ENCODE peak calls at places on chromosomes 4 and X, in eight cellular contexts. Q is cardiac fibroblast, F is upper lobe of left lung, E is esophagus squamous epithelium, B is astrocyte of the spinal cord, O is A549, T is psoas muscle, Z is fibroblast of pulmonary artery. V is an unnamed sample.

GRCh38 chr4:75015627-75016026 is 82.7 kb downstream of the PARM1 start:
- DNase-seq in Q (no peak), F (peak), E (no peak), B (no peak), O (no peak), T (no peak), Z (no peak), V (no peak)

GRCh38 chr4:171594293-171594692 is 218.9 kb upstream of the GALNTL6 start:
- DNase-seq in Q (no peak), F (no peak), E (no peak), B (no peak), O (no peak), T (no peak), Z (no peak), V (no peak)

GRCh38 chrX:3699841-3700381 is 13.5 kb downstream of the PRKX start:
- DNase-seq in Q (peak), F (no peak), E (no peak), B (no peak), O (no peak), T (no peak), Z (peak), V (no peak)

GRCh38 chrX:129876734-129877395 is 29.1 kb upstream of the UTP14A start:
- DNase-seq in Q (peak), F (peak), E (no peak), B (peak), O (peak), T (no peak), Z (peak), V (peak)

GRCh38 chrX:114626323-114626722 is 42.4 kb downstream of the HTR2C start:
- DNase-seq in Q (peak), F (no peak), E (no peak), B (peak), O (peak), T (no peak), Z (peak), V (no peak)

GRCh38 chrX:154097003-154097596 is 417 bp downstream of the MECP2 start:
- DNase-seq in Q (peak), F (peak), E (no peak), B (peak), O (peak), T (peak), Z (peak), V (peak)

GRCh38 chrX:111376897-111377601 is 34.9 kb downstream of the DCX start:
- DNase-seq in Q (no peak), F (no peak), E (no peak), B (no peak), O (no peak), T (no peak), Z (no peak), V (no peak)

GRCh38 chr4:80008351-80008750 is 64.7 kb downstream of the ANTXR2 start:
- DNase-seq in Q (no peak), F (no peak), E (no peak), B (no peak), O (no peak), T (no peak), Z (no peak), V (no peak)

GRCh38 chr4:13329963-13330362 is 154.2 kb downstream of the RAB28 start:
- DNase-seq in Q (peak), F (no peak), E (no peak), B (peak), O (no peak), T (no peak), Z (peak), V (peak)

GRCh38 chr4:168864831-168865541 is 145.1 kb downstream of the CBR4 start:
- DNase-seq in Q (peak), F (no peak), E (no peak), B (no peak), O (no peak), T (no peak), Z (peak), V (peak)

GRCh38 chr4:72243641-72244040 is 211.8 kb downstream of the NPFFR2 start:
- DNase-seq in Q (no peak), F (no peak), E (no peak), B (no peak), O (no peak), T (no peak), Z (no peak), V (no peak)

GRCh38 chrX:115968436-115969252 is 201.9 kb upstream of the AGTR2 start:
- DNase-seq in Q (peak), F (peak), E (no peak), B (peak), O (peak), T (peak), Z (peak), V (no peak)

GRCh38 chrX:638482-639131 is 8.0 kb downstream of the SHOX start:
- DNase-seq in Q (no peak), F (no peak), E (no peak), B (no peak), O (no peak), T (no peak), Z (no peak), V (peak)

GRCh38 chrX:41692162-41692749 is 3.5 kb downstream of the GPR34 start:
- DNase-seq in Q (peak), F (no peak), E (no peak), B (peak), O (no peak), T (no peak), Z (peak), V (no peak)

GRCh38 chrX:3443186-3443585 is 96.7 kb upstream of the MXRA5 start:
- DNase-seq in Q (no peak), F (no peak), E (no peak), B (no peak), O (no peak), T (no peak), Z (no peak), V (no peak)

GRCh38 chr4:55910140-55910539 is 38.6 kb upstream of the CEP135 start:
- DNase-seq in Q (peak), F (no peak), E (no peak), B (peak), O (no peak), T (no peak), Z (peak), V (peak)

GRCh38 chr4:174036111-174036510 is 247.4 kb downstream of the FBXO8 start:
- DNase-seq in Q (peak), F (no peak), E (no peak), B (no peak), O (no peak), T (no peak), Z (no peak), V (peak)

GRCh38 chr4:139469869-139470268 is 15.9 kb downstream of the RAB33B start:
- DNase-seq in Q (no peak), F (no peak), E (no peak), B (no peak), O (no peak), T (no peak), Z (no peak), V (no peak)

GRCh38 chr4:88823058-88823919 is 125.7 kb upstream of the NAP1L5 start:
- DNase-seq in Q (peak), F (peak), E (peak), B (peak), O (peak), T (peak), Z (peak), V (peak)

GRCh38 chr4:48578132-48578964 is 88.3 kb downstream of the ZAR1 start:
- DNase-seq in Q (peak), F (peak), E (no peak), B (peak), O (peak), T (no peak), Z (peak), V (peak)

GRCh38 chrX:100710816-100711215 is 21.1 kb downstream of the SYTL4 start:
- DNase-seq in Q (no peak), F (no peak), E (no peak), B (no peak), O (no peak), T (no peak), Z (no peak), V (no peak)

GRCh38 chrX:44225667-44226066 is 117.8 kb downstream of the EFHC2 start:
- DNase-seq in Q (no peak), F (no peak), E (no peak), B (no peak), O (no peak), T (no peak), Z (no peak), V (no peak)

GRCh38 chr4:73019462-73020047 is 50.0 kb downstream of the COX18 start:
- DNase-seq in Q (peak), F (no peak), E (no peak), B (peak), O (peak), T (no peak), Z (peak), V (peak)

GRCh38 chr4:43357252-43357974 is 464.9 kb downstream of the GRXCR1 start:
- DNase-seq in Q (no peak), F (no peak), E (no peak), B (no peak), O (no peak), T (no peak), Z (no peak), V (no peak)

GRCh38 chr4:110059556-110060191 is 138.7 kb downstream of the ELOVL6 start:
- DNase-seq in Q (peak), F (no peak), E (no peak), B (peak), O (peak), T (no peak), Z (peak), V (peak)

GRCh38 chrX:105191878-105192277 is 28.6 kb downstream of the TEX13A start:
- DNase-seq in Q (peak), F (no peak), E (no peak), B (peak), O (peak), T (no peak), Z (peak), V (no peak)

GRCh38 chrX:69139516-69139915 is 25.7 kb downstream of the PJA1 start:
- DNase-seq in Q (no peak), F (no peak), E (no peak), B (no peak), O (no peak), T (no peak), Z (no peak), V (no peak)

GRCh38 chrX:110004210-110004609 is 1.3 kb downstream of the TMEM164 start:
- DNase-seq in Q (no peak), F (peak), E (no peak), B (no peak), O (peak), T (peak), Z (no peak), V (no peak)

GRCh38 chrX:101265869-101266428 is 25.2 kb downstream of the TAF7L start:
- DNase-seq in Q (peak), F (no peak), E (no peak), B (peak), O (no peak), T (no peak), Z (peak), V (peak)

GRCh38 chr4:52957791-52958190 is 95.7 kb downstream of the RASL11B start:
- DNase-seq in Q (no peak), F (no peak), E (no peak), B (peak), O (no peak), T (no peak), Z (no peak), V (peak)

GRCh38 chrX:16745659-16746058 is 26.2 kb downstream of the SYAP1 start:
- DNase-seq in Q (no peak), F (no peak), E (no peak), B (no peak), O (no peak), T (no peak), Z (no peak), V (no peak)

GRCh38 chrX:125306335-125306866 is 13.3 kb upstream of the TEX13C start:
- DNase-seq in Q (no peak), F (no peak), E (no peak), B (no peak), O (no peak), T (no peak), Z (no peak), V (no peak)

GRCh38 chr4:104989363-104989762 is 157.3 kb upstream of the TET2 start:
- DNase-seq in Q (peak), F (no peak), E (no peak), B (peak), O (no peak), T (no peak), Z (peak), V (no peak)

GRCh38 chrX:81021478-81021877 is 180.2 kb downstream of the HMGN5 start:
- DNase-seq in Q (no peak), F (no peak), E (no peak), B (no peak), O (no peak), T (no peak), Z (no peak), V (no peak)

GRCh38 chr4:141486375-141486997 is 149.9 kb upstream of the IL15 start:
- DNase-seq in Q (peak), F (no peak), E (no peak), B (peak), O (no peak), T (no peak), Z (peak), V (peak)

GRCh38 chrX:54182194-54182863 is 725 bp downstream of the FAM120C start:
- DNase-seq in Q (peak), F (peak), E (no peak), B (no peak), O (peak), T (peak), Z (peak), V (peak)

GRCh38 chr4:82898322-82899243 is 2.0 kb upstream of the THAP9 start:
- DNase-seq in Q (peak), F (peak), E (no peak), B (peak), O (peak), T (no peak), Z (peak), V (peak)

GRCh38 chrX:97616883-97617510 is 733.3 kb downstream of the RPA4 start:
- DNase-seq in Q (peak), F (no peak), E (no peak), B (peak), O (peak), T (no peak), Z (peak), V (peak)

GRCh38 chr4:133969202-133969873 is 232.3 kb downstream of the PABPC4L start:
- DNase-seq in Q (peak), F (no peak), E (no peak), B (peak), O (peak), T (no peak), Z (peak), V (peak)

DNA sequence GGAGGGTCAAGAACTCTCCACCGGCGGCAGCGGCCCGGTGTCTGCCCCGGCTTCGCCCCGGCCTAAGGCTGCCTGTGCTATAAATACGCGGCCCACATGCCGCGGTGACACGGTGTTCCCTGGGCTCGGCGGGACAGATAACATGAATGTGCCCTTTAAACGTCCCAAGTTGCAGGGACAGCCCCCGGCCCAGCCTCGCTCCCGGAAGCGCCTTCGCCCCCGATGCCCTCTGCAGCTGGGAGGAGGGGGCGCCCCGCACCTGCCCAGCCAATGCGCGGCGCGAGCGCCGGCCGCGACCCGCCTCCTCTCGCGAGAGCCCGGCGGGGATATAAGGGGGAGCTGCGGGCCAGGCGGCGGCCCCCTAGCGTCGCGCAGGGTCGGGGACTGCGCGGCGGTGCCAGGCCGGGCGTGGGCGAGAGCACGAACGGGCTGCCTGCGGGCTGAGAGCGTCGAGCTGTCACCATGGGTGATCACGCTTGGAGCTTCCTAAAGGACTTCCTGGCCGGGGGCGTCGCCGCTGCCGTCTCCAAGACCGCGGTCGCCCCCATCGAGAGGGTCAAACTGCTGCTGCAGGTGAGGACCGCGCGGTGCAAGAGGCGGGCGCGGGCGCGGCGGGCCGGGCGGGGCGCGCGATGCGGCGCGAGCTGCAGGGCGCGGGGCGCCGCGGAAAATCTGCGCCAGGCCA is at the start of gene SLC25A4:
- DNase-seq in Q (peak), F (peak), E (peak), B (peak), O (peak), T (peak), Z (peak), V (peak)
- TF ChIP-seq CTCF in Q (peak), F (peak), E (peak), B (peak), O (peak), T (peak), Z (no peak), V (peak)

DNA sequence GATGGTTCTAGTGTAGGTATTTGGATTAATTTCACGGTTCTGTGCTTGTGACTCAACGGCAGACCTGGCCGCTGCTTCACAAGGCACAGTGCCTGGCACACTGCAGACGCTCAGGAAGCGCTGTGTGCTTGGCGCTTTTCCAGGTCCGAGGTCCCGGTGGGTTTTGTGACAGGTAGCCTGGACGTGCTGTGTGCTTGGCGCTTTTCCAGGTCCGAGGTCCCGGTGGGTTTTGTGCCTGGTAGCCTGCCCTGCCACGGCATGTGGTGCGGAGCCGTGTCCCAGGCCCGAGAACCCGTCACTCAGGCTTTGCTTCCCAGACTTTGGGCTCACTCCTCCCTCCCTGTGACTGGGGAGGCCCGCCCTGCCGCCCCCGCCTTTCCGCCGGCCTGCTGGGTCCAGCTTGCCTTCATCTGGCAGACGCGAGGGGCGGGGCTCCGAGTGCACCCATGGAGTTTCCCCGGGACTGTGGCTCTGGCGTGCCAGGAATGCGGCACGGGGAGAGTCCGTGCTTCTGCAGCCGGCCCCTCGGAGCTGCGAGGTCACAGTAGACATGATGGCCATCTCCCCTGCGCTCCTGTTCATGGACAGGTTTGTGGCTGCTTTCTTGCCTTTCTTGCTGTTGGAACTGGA is 44.2 kb downstream of the TBC1D14 start:
- DNase-seq in Q (peak), F (peak), E (no peak), B (peak), O (no peak), T (peak), Z (peak), V (peak)
- H3K4me3 ChIP-seq in Q (peak), F (peak), E (peak), B (no peak), O (no peak), T (peak), Z (peak), V (peak)

GRCh38 chrX:120299928-120300327 is 11.3 kb downstream of the TMEM255A start:
- DNase-seq in Q (no peak), F (no peak), E (no peak), B (no peak), O (peak), T (no peak), Z (no peak), V (no peak)
- TF ChIP-seq CTCF in Q (no peak), F (no peak), E (no peak), B (no peak), O (no peak), T (no peak), Z (no peak), V (no peak)

DNA sequence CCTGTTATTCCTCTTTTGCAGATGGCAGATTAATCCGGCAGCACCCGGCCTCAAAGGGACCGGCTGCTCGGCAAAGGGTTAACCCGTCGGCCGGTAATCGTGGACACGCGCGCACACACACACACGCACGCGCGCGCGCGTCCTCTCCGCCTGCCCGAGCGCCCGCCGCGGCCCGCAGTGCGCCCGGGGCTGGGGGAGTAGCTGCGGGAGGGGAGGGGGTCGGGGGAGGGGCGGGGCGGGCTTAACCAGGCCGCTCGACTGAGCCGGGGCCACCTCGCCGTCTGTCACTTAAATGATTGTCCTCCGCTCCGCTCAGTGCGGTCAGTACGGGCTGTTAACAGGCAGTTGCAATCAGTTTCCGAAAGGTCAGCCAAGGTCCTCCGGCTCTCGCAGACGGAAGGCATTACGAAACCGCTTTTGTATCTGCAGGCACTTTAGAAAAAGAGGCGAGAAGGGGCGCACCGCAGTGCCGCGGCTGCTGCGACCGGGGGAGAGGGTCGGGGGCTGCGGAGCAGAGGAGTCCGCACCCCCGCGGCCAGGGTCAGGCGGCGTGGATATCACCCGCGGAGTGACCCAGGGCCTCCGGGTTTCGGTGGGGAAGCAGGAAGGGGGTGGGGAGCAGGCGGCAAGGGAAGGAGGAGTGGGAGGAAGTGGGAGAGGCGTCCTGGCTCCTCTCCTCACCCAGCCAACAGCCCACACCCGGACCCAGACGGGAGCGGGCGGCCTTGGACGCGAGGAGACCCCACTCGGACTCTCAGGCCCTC is 57.3 kb upstream of the BCOR start:
- DNase-seq in Q (peak), F (peak), E (no peak), B (no peak), O (peak), T (peak), Z (peak), V (no peak)
- H3K4me3 ChIP-seq in Q (peak), F (peak), E (peak), B (peak), O (peak), T (peak), Z (peak), V (peak)

DNA sequence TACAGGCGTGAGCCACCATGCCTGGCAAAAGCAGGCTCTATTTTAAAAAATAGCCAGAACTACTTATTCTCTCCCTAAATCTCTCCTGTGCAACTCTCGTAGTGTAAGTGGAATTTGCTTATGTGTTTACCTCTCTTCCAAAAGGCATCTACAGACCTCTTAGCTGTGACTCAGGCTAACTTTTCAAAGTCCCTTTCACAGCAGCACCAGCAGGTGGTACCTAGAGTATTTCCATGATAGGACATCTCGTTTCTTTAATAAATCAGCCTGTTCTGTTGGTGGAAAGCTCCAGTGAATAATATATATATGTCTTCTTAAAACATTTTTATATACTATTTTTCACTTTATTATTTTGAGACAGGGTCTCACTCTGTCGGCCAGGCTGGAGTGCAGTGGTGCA is 89.0 kb downstream of the NSUN7 start:
- DNase-seq in Q (peak), F (no peak), E (no peak), B (no peak), O (peak), T (no peak), Z (no peak), V (peak)
- TF ChIP-seq CTCF in Q (peak), F (no peak), E (no peak), B (peak), O (no peak), T (no peak), Z (peak), V (no peak)

V was measured in foreskin fibroblast.